ENCODE peak calls at places on chromosome 6, in four cellular contexts. D, R, H and K are unnamed samples.

GRCh38 chr6:169254456-169255316 is 1.0 kb upstream of the THBS2 start:
- DNase-seq in D (no peak), R (peak; percentile 38), H (no peak), K (no peak)

GRCh38 chr6:30730611-30731435 is 10.7 kb downstream of the TUBB start:
- DNase-seq in D (peak; percentile 77), R (peak; percentile 62), H (peak; percentile 74), K (peak; percentile 74)

GRCh38 chr6:101650402-101651100 is 257.0 kb downstream of the GRIK2 start:
- DNase-seq in D (no peak), R (no peak), H (no peak), K (no peak)

GRCh38 chr6:14734416-14735340 is 511.2 kb upstream of the JARID2 start:
- DNase-seq in D (peak; percentile 72), R (no peak), H (peak; percentile 18), K (no peak)

GRCh38 chr6:81819767-81820166 is 67.3 kb upstream of the TENT5A start:
- DNase-seq in D (no peak), R (no peak), H (no peak), K (no peak)

GRCh38 chr6:159772196-159772595 is 10.4 kb downstream of the ACAT2 start:
- DNase-seq in D (no peak), R (no peak), H (no peak), K (no peak)

GRCh38 chr6:3356824-3357420 is 98.2 kb downstream of the PSMG4 start:
- DNase-seq in D (no peak), R (no peak), H (peak; percentile 76), K (no peak)

GRCh38 chr6:37548067-37548674 is 48.5 kb upstream of the CCDC167 start:
- DNase-seq in D (no peak), R (no peak), H (no peak), K (no peak)

GRCh38 chr6:147194652-147195403 is 9.4 kb upstream of the STXBP5 start:
- DNase-seq in D (no peak), R (no peak), H (peak; percentile 34), K (no peak)

GRCh38 chr6:119566546-119567263 is 217.1 kb upstream of the MAN1A1 start:
- DNase-seq in D (no peak), R (no peak), H (no peak), K (no peak)

GRCh38 chr6:158154816-158155215 is 13.2 kb downstream of the SERAC1 start:
- DNase-seq in D (no peak), R (no peak), H (no peak), K (no peak)

GRCh38 chr6:15308445-15309213 is 62.8 kb downstream of the JARID2 start:
- DNase-seq in D (no peak), R (no peak), H (no peak), K (no peak)

GRCh38 chr6:74879234-74879633 is 326.6 kb downstream of the COL12A1 start:
- DNase-seq in D (no peak), R (no peak), H (no peak), K (no peak)

GRCh38 chr6:106360989-106361430 is 493 bp downstream of the CRYBG1 start:
- DNase-seq in D (no peak), R (no peak), H (no peak), K (no peak)

GRCh38 chr6:73538116-73538779 is 17.4 kb upstream of the EEF1A1 start:
- DNase-seq in D (no peak), R (no peak), H (no peak), K (no peak)

DNA sequence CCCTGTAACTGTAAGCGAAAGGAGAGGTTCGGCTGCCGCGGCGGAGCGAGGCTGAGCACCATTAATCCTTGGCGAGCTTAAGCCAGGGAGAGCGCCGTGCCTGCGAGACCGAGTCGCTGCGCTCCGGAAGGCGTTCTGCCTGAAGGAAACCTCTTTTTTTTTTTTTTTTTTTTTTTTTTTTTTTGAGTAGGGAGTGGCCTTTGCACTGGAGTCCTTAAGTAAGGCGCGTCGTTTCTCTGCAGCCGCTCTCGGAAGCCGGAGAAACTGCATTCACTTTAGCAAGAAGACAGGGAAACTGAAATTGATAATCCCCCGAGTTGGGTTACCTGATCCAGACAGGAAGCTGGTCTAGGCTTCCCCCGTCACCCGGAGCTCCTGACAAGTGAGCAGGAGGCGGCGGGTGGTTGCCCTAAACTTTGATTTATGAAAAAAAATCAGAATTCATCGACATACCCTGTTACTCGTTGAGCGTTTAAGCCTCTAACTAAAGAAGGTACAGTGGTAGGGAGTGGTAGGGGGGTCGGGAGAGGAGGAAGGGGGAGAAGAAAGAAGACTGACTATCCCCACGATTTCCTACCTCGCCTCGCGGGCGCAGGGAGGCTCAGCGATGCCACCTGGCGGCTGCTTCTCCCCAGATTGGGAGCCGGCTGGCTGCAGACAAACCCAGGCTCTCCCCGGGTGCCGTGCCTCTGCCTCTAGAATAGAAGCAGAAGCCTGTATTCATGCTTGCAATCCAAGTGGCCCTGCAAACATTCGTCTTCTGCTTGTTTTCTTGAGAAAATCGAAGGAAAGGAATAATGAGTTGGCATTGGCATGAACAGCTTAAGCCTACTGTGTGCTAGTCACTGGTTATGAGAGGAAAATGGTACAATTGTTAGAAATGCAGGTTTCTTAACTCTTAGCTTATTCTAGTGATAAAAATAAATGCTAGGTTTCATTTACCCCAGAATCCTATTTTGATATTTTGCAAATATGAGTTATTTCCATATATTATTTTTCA is 4.4 kb upstream of the SOX4 start:
- DNase-seq in D (peak; percentile 64), R (peak; percentile 85), H (peak; percentile 81), K (peak; percentile 87)
- TF ChIP-seq POLR2A in D (peak; percentile 22), R (peak; percentile 19), H (no peak), K (no peak)

GRCh38 chr6:33023536-33023935 is 14.1 kb upstream of the HLA-DOA start:
- DNase-seq in D (no peak), R (no peak), H (no peak), K (no peak)

GRCh38 chr6:33029297-33030184 is 20.1 kb upstream of the HLA-DOA start:
- DNase-seq in D (no peak), R (peak; percentile 46), H (no peak), K (no peak)

GRCh38 chr6:33030245-33030644 is 20.9 kb upstream of the HLA-DOA start:
- DNase-seq in D (no peak), R (no peak), H (no peak), K (no peak)

DNA sequence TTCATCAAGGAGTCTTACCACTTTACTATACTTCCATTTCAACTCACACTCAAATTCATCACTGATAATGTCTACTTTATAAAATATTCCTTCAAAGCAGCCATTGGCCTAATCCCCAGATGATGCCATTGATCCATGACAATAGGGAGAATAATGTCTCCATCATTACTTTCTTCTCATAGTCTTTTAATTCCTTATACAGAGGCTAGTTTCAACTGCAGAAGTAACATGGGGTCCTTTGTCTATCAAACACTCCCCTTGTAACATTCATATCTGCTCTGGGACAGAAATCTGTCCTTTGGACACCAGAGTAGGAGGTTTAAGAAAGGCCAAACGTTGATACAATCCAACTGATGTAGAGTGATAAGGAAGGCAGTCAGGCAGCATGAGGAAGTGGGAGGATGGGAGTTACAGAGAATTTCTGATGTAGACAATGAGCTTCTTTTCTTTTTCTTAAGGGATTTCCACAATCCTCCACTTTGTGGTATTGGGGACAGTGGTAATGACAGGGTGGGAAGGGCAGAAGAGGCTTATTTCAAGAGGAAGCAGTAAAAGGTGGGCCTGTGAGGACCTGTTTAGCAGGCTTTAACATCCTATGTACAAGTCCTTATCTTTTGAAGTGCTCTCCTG is 18.9 kb upstream of the HLA-DOA start:
- DNase-seq in D (no peak), R (no peak), H (no peak), K (no peak)
- TF ChIP-seq POLR2A in D (no peak), R (no peak), H (no peak), K (no peak)

DNA sequence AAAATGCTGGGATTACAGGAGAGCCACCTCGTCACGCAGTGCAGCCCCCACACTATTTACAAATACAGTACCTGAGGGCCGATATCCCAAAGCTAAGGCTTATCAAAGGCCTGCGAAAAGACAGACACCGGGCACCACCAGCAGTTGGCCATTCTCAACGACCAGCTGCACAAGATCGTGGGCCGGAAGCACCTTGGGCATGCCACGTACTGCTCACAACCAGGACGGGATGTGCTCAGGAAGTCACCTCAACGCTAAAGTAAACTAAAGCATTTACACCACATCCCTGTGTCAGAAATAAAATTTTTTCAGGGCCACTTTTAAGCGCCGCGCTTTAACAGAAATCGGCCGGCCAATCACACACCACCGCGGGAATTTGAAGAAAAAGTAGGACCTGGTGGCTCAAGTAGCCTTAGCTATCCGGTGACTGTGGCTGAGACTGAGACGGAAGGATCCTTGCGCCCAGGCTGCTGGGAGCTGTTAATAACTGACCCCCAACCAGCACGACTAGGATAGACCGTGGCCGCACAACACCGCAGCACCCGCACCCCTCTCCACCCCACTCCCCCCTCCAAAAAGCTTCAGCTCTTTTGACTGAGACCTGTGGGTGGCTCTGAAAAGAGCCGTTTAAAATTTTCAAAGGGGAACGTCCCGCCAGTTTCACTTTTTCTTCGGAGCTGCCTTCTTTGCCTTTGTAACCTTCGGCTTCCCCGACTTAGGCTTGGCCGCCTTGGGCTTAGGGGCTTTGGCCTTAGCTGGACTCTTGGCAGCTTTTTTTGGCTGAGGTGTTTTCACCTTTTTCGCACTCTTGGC is 131.2 kb upstream of the BTN3A2 start:
- DNase-seq in D (no peak), R (peak; percentile 54), H (peak; percentile 74), K (peak; percentile 60)
- TF ChIP-seq POLR2A in D (no peak), R (no peak), H (peak; percentile 58), K (no peak)

GRCh38 chr6:112251170-112251945 is 3.0 kb downstream of the LAMA4 start:
- DNase-seq in D (no peak), R (peak; percentile 84), H (no peak), K (peak; percentile 54)

GRCh38 chr6:112253505-112253841 is 894 bp downstream of the LAMA4 start:
- DNase-seq in D (no peak), R (no peak), H (no peak), K (peak; percentile 54)

GRCh38 chr6:112254921-112255320 is 554 bp upstream of the LAMA4 start:
- DNase-seq in D (no peak), R (no peak), H (no peak), K (no peak)

GRCh38 chr6:112252571-112253504 is 1.5 kb downstream of the LAMA4 start:
- DNase-seq in D (no peak), R (peak; percentile 42), H (no peak), K (peak; percentile 51)

GRCh38 chr6:112253842-112254816 is at the start of gene LAMA4:
- DNase-seq in D (no peak), R (peak; percentile 68), H (peak; percentile 5), K (peak; percentile 76)
- TF ChIP-seq POLR2A in D (no peak), R (peak; percentile 42), H (no peak), K (no peak)

DNA sequence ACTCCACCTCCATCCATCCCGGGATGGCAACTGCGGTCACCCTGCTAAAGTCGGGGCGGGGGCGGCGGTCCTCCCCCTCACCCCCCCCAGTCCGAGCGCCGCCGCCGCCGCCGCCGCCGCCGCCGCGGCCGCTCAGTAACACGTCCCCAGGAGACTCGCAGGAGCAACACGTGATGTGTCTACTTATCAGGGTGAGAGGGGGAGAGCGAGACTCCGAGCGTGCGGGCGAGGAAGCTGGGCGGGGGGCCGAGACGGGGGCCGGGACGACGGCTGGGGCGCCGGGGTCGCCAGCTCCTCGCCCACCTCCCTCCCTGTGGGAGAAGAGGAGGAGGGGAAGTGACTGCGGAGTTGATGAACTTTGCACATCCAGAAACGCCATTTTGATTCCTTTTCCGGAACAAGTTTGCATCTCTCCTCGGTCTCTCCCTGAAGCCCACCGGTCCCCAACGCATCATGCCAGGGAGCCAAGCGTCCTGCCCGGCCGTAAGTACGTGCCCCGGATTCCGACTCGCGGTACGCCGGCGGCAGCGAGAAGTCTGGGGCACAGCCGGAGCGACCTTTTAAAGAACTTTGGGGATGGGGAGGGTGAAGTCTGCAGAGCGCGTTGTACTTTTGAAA is at the start of gene RREB1:
- DNase-seq in D (peak; percentile 15), R (peak; percentile 73), H (peak; percentile 61), K (peak; percentile 69)
- TF ChIP-seq POLR2A in D (no peak), R (peak; percentile 50), H (no peak), K (peak; percentile 29)